ENCODE peak calls at places on chromosomes 11 and 22, in nine cellular contexts. G is tibial artery, Y is heart left ventricle, S is pancreas, J is astrocyte, A is retinal pigment epithelial cell, N is RWPE2, Z is breast epithelium, R is esophagus squamous epithelium. H is an unnamed sample.

GRCh38 chr11:68749501-68750196 is 1.7 kb downstream of the TESMIN start:
- DNase-seq in G (no peak), Y (no peak), S (no peak), J (peak), A (no peak), N (no peak), Z (no peak), R (no peak), H (no peak)

GRCh38 chr11:62999649-63000048 is 14.9 kb upstream of the SLC22A6 start:
- DNase-seq in G (no peak), Y (no peak), S (peak), J (no peak), A (no peak), N (no peak), Z (no peak), R (no peak), H (peak)

GRCh38 chr11:66478823-66479740 is 1.2 kb upstream of the DPP3 start:
- DNase-seq in G (peak), Y (peak), S (peak), J (peak), A (no peak), N (no peak), Z (peak), R (no peak), H (peak)

GRCh38 chr11:123438191-123438627 is 8.1 kb downstream of the GRAMD1B start:
- DNase-seq in G (peak), Y (no peak), S (no peak), J (peak), A (peak), N (no peak), Z (no peak), R (no peak), H (no peak)

GRCh38 chr11:1778141-1778911 is 14.6 kb upstream of the CTSD start:
- DNase-seq in G (no peak), Y (no peak), S (peak), J (no peak), A (no peak), N (no peak), Z (peak), R (no peak), H (no peak)

GRCh38 chr22:33931406-33931805 is 11.1 kb upstream of the LARGE1 start:
- DNase-seq in G (no peak), Y (no peak), S (no peak), J (no peak), A (no peak), N (no peak), Z (no peak), R (no peak), H (no peak)

GRCh38 chr11:14244926-14245325 is 114.1 kb downstream of the RRAS2 start:
- DNase-seq in G (no peak), Y (no peak), S (no peak), J (no peak), A (no peak), N (no peak), Z (no peak), R (no peak), H (no peak)

GRCh38 chr11:93131709-93132108 is 66.1 kb downstream of the SLC36A4 start:
- DNase-seq in G (no peak), Y (no peak), S (no peak), J (no peak), A (no peak), N (no peak), Z (no peak), R (no peak), H (no peak)

GRCh38 chr11:96272542-96273306 is 70.3 kb downstream of the MAML2 start:
- DNase-seq in G (no peak), Y (no peak), S (peak), J (peak), A (no peak), N (no peak), Z (no peak), R (no peak), H (peak)

GRCh38 chr11:746289-747175 is 732 bp upstream of the TALDO1 start:
- DNase-seq in G (no peak), Y (no peak), S (no peak), J (peak), A (no peak), N (no peak), Z (no peak), R (no peak), H (peak)

GRCh38 chr11:36566407-36567053 is 1.3 kb upstream of the RAG1 start:
- DNase-seq in G (no peak), Y (no peak), S (no peak), J (no peak), A (no peak), N (no peak), Z (no peak), R (no peak), H (no peak)

GRCh38 chr11:35971841-35972422 is 28.1 kb downstream of the LDLRAD3 start:
- DNase-seq in G (no peak), Y (no peak), S (no peak), J (no peak), A (no peak), N (no peak), Z (no peak), R (no peak), H (no peak)

GRCh38 chr11:6609502-6610015 is 2.5 kb downstream of the TAF10 start:
- DNase-seq in G (no peak), Y (no peak), S (no peak), J (no peak), A (no peak), N (peak), Z (no peak), R (no peak), H (no peak)

GRCh38 chr22:44625421-44625760 is 76.6 kb upstream of the PRR5 start:
- DNase-seq in G (no peak), Y (no peak), S (no peak), J (no peak), A (no peak), N (no peak), Z (no peak), R (no peak), H (no peak)

GRCh38 chr22:17882162-17882561 is 107.9 kb upstream of the BID start:
- DNase-seq in G (no peak), Y (no peak), S (no peak), J (no peak), A (no peak), N (no peak), Z (no peak), R (no peak), H (no peak)

GRCh38 chr22:49628351-49629023 is 199.2 kb downstream of the BRD1 start:
- DNase-seq in G (peak), Y (no peak), S (no peak), J (no peak), A (no peak), N (peak), Z (no peak), R (no peak), H (no peak)

GRCh38 chr11:41461057-41461681 is 1.7 kb upstream of the LRRC4C start:
- DNase-seq in G (no peak), Y (no peak), S (no peak), J (no peak), A (no peak), N (no peak), Z (no peak), R (no peak), H (peak)

GRCh38 chr11:15075162-15075526 is 1.8 kb downstream of the CALCB start:
- DNase-seq in G (no peak), Y (no peak), S (no peak), J (no peak), A (no peak), N (no peak), Z (no peak), R (no peak), H (no peak)

GRCh38 chr11:12397953-12398352 is 20.6 kb downstream of the PARVA start:
- DNase-seq in G (peak), Y (peak), S (no peak), J (peak), A (no peak), N (no peak), Z (no peak), R (no peak), H (peak)

GRCh38 chr11:64139045-64139444 is 26.9 kb downstream of the MACROD1 start:
- DNase-seq in G (no peak), Y (no peak), S (no peak), J (no peak), A (no peak), N (peak), Z (no peak), R (no peak), H (no peak)

GRCh38 chr11:134414772-134415765 is 3.0 kb upstream of the B3GAT1 start:
- DNase-seq in G (no peak), Y (no peak), S (no peak), J (no peak), A (no peak), N (no peak), Z (no peak), R (no peak), H (no peak)

GRCh38 chr22:46238541-46238940 is 11.6 kb downstream of the CDPF1 start:
- DNase-seq in G (peak), Y (peak), S (no peak), J (no peak), A (no peak), N (no peak), Z (no peak), R (no peak), H (no peak)

GRCh38 chr11:14308114-14308896 is 50.7 kb downstream of the RRAS2 start:
- DNase-seq in G (no peak), Y (no peak), S (no peak), J (peak), A (peak), N (no peak), Z (no peak), R (no peak), H (peak)

GRCh38 chr11:35850191-35850590 is 93.7 kb upstream of the LDLRAD3 start:
- DNase-seq in G (no peak), Y (no peak), S (no peak), J (no peak), A (no peak), N (no peak), Z (no peak), R (no peak), H (no peak)

GRCh38 chr11:112844530-112844929 is 116.7 kb upstream of the NCAM1 start:
- DNase-seq in G (no peak), Y (no peak), S (no peak), J (no peak), A (no peak), N (no peak), Z (no peak), R (no peak), H (no peak)

GRCh38 chr11:91932151-91932821 is 292.3 kb upstream of the FAT3 start:
- DNase-seq in G (no peak), Y (no peak), S (no peak), J (peak), A (no peak), N (no peak), Z (no peak), R (no peak), H (no peak)

GRCh38 chr11:73047773-73048371 is 94.2 kb downstream of the FCHSD2 start:
- DNase-seq in G (no peak), Y (no peak), S (no peak), J (no peak), A (no peak), N (no peak), Z (no peak), R (no peak), H (no peak)

DNA sequence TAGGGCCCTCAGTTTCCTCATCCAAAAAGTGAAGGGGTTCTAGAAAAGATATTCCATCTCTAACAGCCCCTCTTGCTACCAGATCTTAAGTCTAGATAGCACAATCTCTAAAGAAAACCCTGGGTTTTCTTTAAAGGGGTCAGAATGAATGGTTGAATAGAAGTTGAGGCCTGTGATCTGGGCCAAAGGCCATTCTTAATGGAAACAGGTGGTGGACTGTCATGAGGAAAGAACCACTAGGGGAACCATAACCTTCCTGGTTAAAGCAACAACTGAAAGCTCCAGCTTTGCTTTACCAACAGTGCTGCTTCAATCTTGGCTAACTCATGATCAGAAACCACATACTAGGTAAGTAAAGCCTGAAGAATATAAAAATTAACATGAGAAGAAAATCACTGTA is 1.8 kb downstream of the CELF1 start:
- DNase-seq in G (no peak), Y (no peak), S (no peak), J (no peak), A (no peak), N (no peak), Z (no peak), R (no peak), H (peak)
- TF ChIP-seq CTCF in G (no peak), Y (peak), S (no peak), J (peak), A (peak), N (peak), Z (no peak), R (no peak), H (peak)

GRCh38 chr22:37420656-37421467 is 6.4 kb downstream of the ELFN2 start:
- DNase-seq in G (no peak), Y (no peak), S (no peak), J (peak), A (no peak), N (no peak), Z (no peak), R (no peak), H (peak)
- H3K4me3 ChIP-seq in G (no peak), Y (no peak), S (no peak), J (peak), A (peak), N (peak), Z (no peak), R (peak), H (peak)

GRCh38 chr22:23077627-23078461 is 7.5 kb downstream of the GNAZ start:
- DNase-seq in G (no peak), Y (no peak), S (no peak), J (no peak), A (no peak), N (no peak), Z (no peak), R (no peak), H (no peak)
- TF ChIP-seq CTCF in G (no peak), Y (no peak), S (no peak), J (no peak), A (no peak), N (no peak), Z (no peak), R (no peak), H (no peak)

GRCh38 chr11:8959546-8960166 is 4.6 kb downstream of the TMEM9B start:
- DNase-seq in G (no peak), Y (no peak), S (peak), J (peak), A (peak), N (no peak), Z (no peak), R (no peak), H (peak)
- H3K4me3 ChIP-seq in G (peak), Y (no peak), S (no peak), J (no peak), A (no peak), N (no peak), Z (no peak), R (no peak), H (no peak)

DNA sequence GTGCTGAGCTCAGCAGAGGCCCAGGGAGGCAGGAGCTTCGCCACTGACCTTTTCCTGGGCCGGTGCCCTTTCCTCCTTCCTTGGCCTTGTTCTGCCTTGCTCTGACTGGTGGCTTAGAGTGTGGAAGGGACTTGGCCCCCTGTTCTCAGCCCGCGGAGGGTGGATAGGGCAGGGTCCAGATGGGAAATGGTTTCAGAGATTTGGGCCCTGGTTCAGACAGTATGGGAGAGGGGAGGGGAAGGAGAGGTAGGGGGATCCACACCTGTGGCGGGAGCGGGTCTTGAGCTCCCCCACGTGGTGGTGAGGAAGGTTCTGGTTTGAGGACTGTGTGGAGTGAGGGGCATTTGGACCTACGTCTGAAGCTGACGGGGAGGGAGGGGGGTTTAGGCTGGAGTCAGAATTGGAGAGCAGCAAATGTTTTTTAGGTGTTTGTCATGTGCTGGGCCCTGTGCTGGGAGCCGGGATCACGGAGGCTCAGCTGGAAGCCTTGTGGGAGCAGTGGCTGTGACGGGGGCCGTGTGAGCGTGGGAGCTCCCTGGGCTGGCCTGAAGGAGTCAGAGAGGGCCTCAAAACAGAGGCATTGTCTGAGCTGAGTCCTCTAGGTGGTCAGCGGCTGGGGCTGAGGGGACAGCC is 27.2 kb downstream of the SHANK3 start:
- DNase-seq in G (no peak), Y (no peak), S (no peak), J (no peak), A (no peak), N (peak), Z (no peak), R (no peak), H (no peak)
- TF ChIP-seq CTCF in G (no peak), Y (peak), S (no peak), J (peak), A (peak), N (peak), Z (no peak), R (no peak), H (peak)